ENCODE peak calls at places on chromosomes 16 and 17, in four cellular contexts. Y, A, C and L are unnamed samples.

GRCh38 chr17:11144358-11145233 is 96.4 kb upstream of the SHISA6 start:
- DNase-seq in Y (peak), A (no peak), C (peak), L (no peak)

GRCh38 chr16:57316390-57317017 is 32.0 kb upstream of the PLLP start:
- DNase-seq in Y (no peak), A (no peak), C (no peak), L (no peak)

GRCh38 chr17:19333736-19334290 is 28.7 kb downstream of the B9D1 start:
- DNase-seq in Y (no peak), A (no peak), C (no peak), L (no peak)

GRCh38 chr17:77203436-77203835 is 62.7 kb downstream of the SEC14L1 start:
- DNase-seq in Y (no peak), A (no peak), C (no peak), L (no peak)

GRCh38 chr16:59370717-59371116 is 636.6 kb upstream of the GOT2 start:
- DNase-seq in Y (no peak), A (no peak), C (no peak), L (no peak)

GRCh38 chr16:59053911-59054310 is 319.8 kb upstream of the GOT2 start:
- DNase-seq in Y (no peak), A (no peak), C (no peak), L (no peak)

GRCh38 chr16:84484579-84485254 is 19.7 kb downstream of the MEAK7 start:
- DNase-seq in Y (peak), A (no peak), C (peak), L (no peak)

GRCh38 chr17:27155866-27156265 is 138.0 kb upstream of the WSB1 start:
- DNase-seq in Y (no peak), A (no peak), C (no peak), L (no peak)

GRCh38 chr16:68452176-68452575 is 3.9 kb upstream of the SMPD3 start:
- DNase-seq in Y (no peak), A (no peak), C (no peak), L (no peak)

GRCh38 chr16:65965632-65966031 is 400.9 kb upstream of the CDH5 start:
- DNase-seq in Y (no peak), A (no peak), C (no peak), L (no peak)

GRCh38 chr17:18379246-18380146 is 1.9 kb downstream of the EVPLL start:
- DNase-seq in Y (no peak), A (no peak), C (no peak), L (no peak)

GRCh38 chr17:21549107-21549687 is 143.1 kb upstream of the KCNJ18 start:
- DNase-seq in Y (no peak), A (no peak), C (no peak), L (no peak)

GRCh38 chr17:62064791-62065563 is at the start of gene MED13:
- DNase-seq in Y (peak), A (no peak), C (peak), L (peak)

GRCh38 chr16:26058326-26058725 is 366.6 kb downstream of the HS3ST4 start:
- DNase-seq in Y (no peak), A (no peak), C (no peak), L (no peak)

GRCh38 chr16:89314357-89314756 is 96.9 kb downstream of the ZNF778 start:
- DNase-seq in Y (no peak), A (no peak), C (no peak), L (no peak)

GRCh38 chr17:79650861-79651260 is 40.0 kb upstream of the RBFOX3 start:
- DNase-seq in Y (no peak), A (no peak), C (no peak), L (no peak)

GRCh38 chr16:4010225-4011158 is 105.8 kb downstream of the ADCY9 start:
- DNase-seq in Y (no peak), A (no peak), C (no peak), L (no peak)

GRCh38 chr17:7477392-7478275 is 1.8 kb downstream of the ZBTB4 start:
- DNase-seq in Y (peak), A (no peak), C (no peak), L (no peak)

GRCh38 chr16:6146874-6147425 is 1049.4 kb upstream of the EEF2KMT start:
- DNase-seq in Y (peak), A (no peak), C (no peak), L (no peak)

GRCh38 chr16:53433509-53433908 is 762 bp upstream of the RBL2 start:
- DNase-seq in Y (no peak), A (no peak), C (no peak), L (no peak)

GRCh38 chr17:80781188-80781577 is 210.5 kb upstream of the CHMP6 start:
- DNase-seq in Y (no peak), A (no peak), C (peak), L (no peak)

GRCh38 chr17:80779961-80780380 is 211.7 kb upstream of the CHMP6 start:
- DNase-seq in Y (no peak), A (no peak), C (peak), L (no peak)

GRCh38 chr17:80779336-80779735 is 212.3 kb upstream of the CHMP6 start:
- DNase-seq in Y (no peak), A (no peak), C (no peak), L (no peak)

GRCh38 chr17:80781851-80782277 is 209.8 kb upstream of the CHMP6 start:
- DNase-seq in Y (peak), A (no peak), C (no peak), L (no peak)

DNA sequence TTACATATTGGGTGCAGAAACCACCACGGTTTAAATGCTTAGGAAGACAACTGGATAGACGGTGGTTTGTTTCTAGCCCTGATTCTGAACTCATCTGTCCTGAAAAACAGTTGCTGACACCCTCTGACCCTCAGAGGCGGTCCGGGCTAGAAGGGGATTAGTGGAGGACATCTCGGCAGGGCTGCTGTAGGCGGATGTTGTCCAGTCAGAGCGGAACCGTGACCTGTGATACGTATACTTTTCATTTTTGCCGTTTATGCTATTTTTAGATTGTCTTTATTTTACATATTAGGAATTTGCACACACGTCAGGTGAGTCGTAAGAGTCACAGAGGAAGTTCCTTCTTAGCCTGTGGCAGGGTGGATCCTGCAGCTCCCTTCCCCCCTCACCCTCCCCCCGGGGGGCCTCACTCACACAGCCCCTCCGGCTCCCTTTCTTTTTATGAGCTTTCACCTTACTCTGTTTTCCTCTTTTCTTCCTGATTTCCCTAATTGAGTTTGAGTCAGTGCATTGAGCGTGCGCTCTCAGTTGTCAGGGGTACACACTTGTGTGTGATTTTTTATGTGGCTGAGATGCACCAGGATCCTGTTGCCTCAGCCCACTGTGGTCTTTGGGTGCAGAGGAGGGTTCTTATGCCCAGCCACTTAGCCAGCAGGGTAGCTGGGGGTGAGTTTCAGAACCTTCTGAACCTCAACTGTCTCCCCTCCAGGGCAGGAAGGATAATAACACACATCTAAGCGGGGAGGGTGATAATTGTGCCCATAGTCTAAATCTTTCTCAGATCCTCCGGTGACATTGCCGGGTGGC is 211.1 kb upstream of the CHMP6 start:
- DNase-seq in Y (no peak), A (peak), C (peak), L (no peak)
- TF ChIP-seq SPI1 in Y (no peak), A (peak), C (no peak), L (peak)

DNA sequence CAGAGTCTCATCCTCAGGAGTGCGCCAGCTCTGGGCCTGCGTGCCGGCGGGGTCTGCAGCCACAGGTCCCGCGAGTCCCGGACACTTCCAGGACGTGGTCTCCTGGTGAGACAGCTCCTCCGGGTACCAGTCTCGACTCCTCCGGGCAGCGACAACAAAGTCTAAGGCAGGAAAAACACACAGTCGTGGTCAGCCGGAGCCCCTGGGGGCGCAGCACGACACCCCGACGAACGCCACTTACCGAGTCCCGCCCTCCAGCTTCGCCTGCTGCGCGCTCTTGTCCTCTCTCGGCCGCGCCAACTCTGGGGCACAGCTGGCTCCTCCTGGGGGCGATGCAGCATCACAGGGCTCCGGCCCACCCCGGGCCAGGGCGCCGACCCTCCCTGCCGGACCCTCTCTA is 13.4 kb downstream of the MIS12 start:
- DNase-seq in Y (no peak), A (no peak), C (no peak), L (no peak)
- TF ChIP-seq POLR2AphosphoS5 in Y (no peak), A (no peak), C (no peak), L (no peak)

DNA sequence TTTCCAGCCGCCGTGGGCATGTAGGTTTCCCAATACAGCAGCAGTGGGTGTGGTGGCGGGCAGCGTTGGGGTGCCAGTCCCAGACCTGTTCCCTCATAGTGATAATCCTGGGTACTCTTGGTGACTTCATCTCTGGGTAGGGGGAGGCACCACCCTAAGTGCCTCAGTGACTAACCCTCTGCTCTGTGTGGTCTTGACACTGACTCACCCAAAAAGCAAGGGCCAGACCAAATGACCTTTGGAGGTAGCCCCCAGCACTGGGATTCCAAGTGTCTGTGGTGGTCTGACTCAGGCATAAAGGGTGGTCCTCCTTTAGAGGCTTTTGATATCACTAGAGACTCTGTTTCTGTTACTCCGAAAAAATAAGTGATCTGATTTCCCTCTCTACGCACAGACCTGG is 908 bp downstream of the CALB2 start:
- DNase-seq in Y (no peak), A (no peak), C (no peak), L (no peak)
- TF ChIP-seq SPI1 in Y (no peak), A (no peak), C (no peak), L (no peak)

DNA sequence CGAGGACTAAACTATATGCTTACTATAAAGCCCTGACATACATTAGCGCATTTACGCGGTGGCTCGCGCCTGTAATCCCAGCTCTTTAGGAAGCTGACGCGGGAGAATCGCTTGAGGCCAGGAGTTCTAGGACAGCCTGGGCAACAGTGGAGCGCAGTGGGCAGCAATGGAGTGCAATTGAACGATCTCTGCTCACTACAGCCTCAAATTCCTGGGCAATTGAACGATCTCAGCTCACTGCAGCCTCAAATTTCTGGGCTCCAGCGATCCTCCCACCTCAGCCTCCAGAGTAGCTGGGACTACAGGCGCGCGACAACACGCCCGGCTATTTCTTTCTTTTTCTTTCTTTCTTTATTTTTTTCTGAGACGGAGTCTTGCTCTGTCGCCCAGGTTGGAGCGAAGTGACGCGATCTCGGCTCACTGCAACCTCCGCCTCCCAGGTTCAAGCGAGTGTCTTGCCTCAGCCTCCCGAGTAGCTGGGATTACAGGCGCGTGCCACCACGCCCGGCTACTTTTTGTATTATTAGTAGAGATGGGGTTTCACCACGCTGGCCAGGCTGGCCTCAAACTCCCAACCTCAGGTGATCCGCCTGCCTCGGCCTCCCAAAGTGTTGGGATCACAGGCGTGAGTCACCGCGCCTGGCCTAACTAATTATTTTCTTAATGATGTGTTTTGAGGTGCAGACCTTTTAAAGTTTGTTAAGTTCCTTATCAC is 506 bp upstream of the COG7 start:
- DNase-seq in Y (no peak), A (no peak), C (no peak), L (no peak)
- TF ChIP-seq POLR2AphosphoS5 in Y (no peak), A (no peak), C (no peak), L (no peak)

GRCh38 chr17:29723283-29724047 is 100.8 kb upstream of the CORO6 start:
- DNase-seq in Y (peak), A (peak), C (peak), L (no peak)

GRCh38 chr17:29722411-29723198 is 99.9 kb upstream of the CORO6 start:
- DNase-seq in Y (peak), A (peak), C (peak), L (no peak)

GRCh38 chr17:29728490-29728889 is 105.8 kb upstream of the CORO6 start:
- DNase-seq in Y (no peak), A (no peak), C (no peak), L (no peak)

GRCh38 chr17:29731589-29731929 is 108.8 kb upstream of the CORO6 start:
- DNase-seq in Y (no peak), A (no peak), C (no peak), L (no peak)

GRCh38 chr17:29726721-29727252 is 104.1 kb upstream of the CORO6 start:
- DNase-seq in Y (peak), A (peak), C (peak), L (no peak)
- TF ChIP-seq SPI1 in Y (peak), A (peak), C (peak), L (peak)

GRCh38 chr17:74642995-74643394 is 19.5 kb upstream of the CD300E start:
- DNase-seq in Y (no peak), A (no peak), C (no peak), L (no peak)

GRCh38 chr17:74641949-74642298 is 18.4 kb upstream of the CD300E start:
- DNase-seq in Y (no peak), A (no peak), C (no peak), L (no peak)

GRCh38 chr17:74639704-74640142 is 16.2 kb upstream of the CD300E start:
- DNase-seq in Y (no peak), A (peak), C (peak), L (no peak)

GRCh38 chr17:74642556-74642955 is 19.0 kb upstream of the CD300E start:
- DNase-seq in Y (no peak), A (no peak), C (no peak), L (no peak)

GRCh38 chr17:74641224-74641948 is 17.8 kb upstream of the CD300E start:
- DNase-seq in Y (no peak), A (peak), C (no peak), L (no peak)
- TF ChIP-seq POLR2AphosphoS5 in Y (no peak), A (no peak), C (no peak), L (no peak)

GRCh38 chr16:72612718-72613117 is 435.2 kb downstream of the ZFHX3 start:
- DNase-seq in Y (no peak), A (no peak), C (no peak), L (no peak)

GRCh38 chr16:72609933-72610332 is 438.0 kb upstream of the PMFBP1 start:
- DNase-seq in Y (no peak), A (no peak), C (no peak), L (no peak)

GRCh38 chr16:72612271-72612670 is 435.7 kb downstream of the ZFHX3 start:
- DNase-seq in Y (no peak), A (no peak), C (no peak), L (no peak)
- TF ChIP-seq SPI1 in Y (no peak), A (no peak), C (no peak), L (no peak)